ENCODE peak calls at places on chromosomes 7 and 10, in four cellular contexts. N is DND-41; R is brain microvascular endothelial cell; Q is activated CD8-positive, alpha-beta memory T cell treated with anti-CD3 and anti-CD28 coated beads for 24 hours. X is an unnamed sample.
A peak's percentile ranks its signal among the peaks of the same experiment; 100 is the strongest.

GRCh38 chr10:60524541-60524940 is 134.9 kb upstream of the ANK3 start:
- DNase-seq in N (no peak), R (peak; percentile 88), Q (no peak), X (no peak)

GRCh38 chr10:60044221-60044620 is 137.9 kb upstream of the CCDC6 start:
- DNase-seq in N (no peak), R (peak; percentile 61), Q (no peak), X (no peak)

GRCh38 chr7:101588131-101588935 is 40.8 kb downstream of the MYL10 start:
- DNase-seq in N (no peak), R (no peak), Q (peak; percentile 28), X (peak; percentile 36)

GRCh38 chr10:67772894-67773511 is 65.0 kb downstream of the DNAJC12 start:
- DNase-seq in N (no peak), R (peak; percentile 0), Q (no peak), X (no peak)

GRCh38 chr10:97185326-97186058 is at the start of gene SLIT1:
- DNase-seq in N (peak; percentile 38), R (no peak), Q (no peak), X (peak; percentile 76)

GRCh38 chr7:91050677-91051076 is 213.6 kb upstream of the FZD1 start:
- DNase-seq in N (no peak), R (no peak), Q (no peak), X (no peak)

GRCh38 chr7:30371321-30371720 is 86.9 kb downstream of the ZNRF2 start:
- DNase-seq in N (no peak), R (no peak), Q (no peak), X (no peak)

GRCh38 chr10:48634198-48634983 is 29.5 kb upstream of the ARHGAP22 start:
- DNase-seq in N (peak; percentile 87), R (peak; percentile 36), Q (no peak), X (peak; percentile 88)

GRCh38 chr7:70042533-70042932 is 444.3 kb downstream of the AUTS2 start:
- DNase-seq in N (no peak), R (no peak), Q (no peak), X (no peak)

GRCh38 chr10:120278069-120278468 is 179.0 kb upstream of the PLPP4 start:
- DNase-seq in N (no peak), R (no peak), Q (no peak), X (no peak)

GRCh38 chr7:35036361-35037171 is 719 bp downstream of the DPY19L1 start:
- DNase-seq in N (peak; percentile 26), R (peak; percentile 37), Q (peak; percentile 73), X (peak; percentile 90)

GRCh38 chr10:102918817-102919236 is 733 bp downstream of the CNNM2 start:
- DNase-seq in N (peak; percentile 35), R (no peak), Q (no peak), X (no peak)

GRCh38 chr7:112873831-112874553 is 83.8 kb upstream of the TMEM168 start:
- DNase-seq in N (no peak), R (no peak), Q (no peak), X (no peak)

X was measured in posterior vena cava.